ENCODE peak calls at places on chromosomes 5 and 9, in five cellular contexts. P, Z, S, V and F are unnamed samples.

GRCh38 chr9:96418920-96419690 is 935 bp upstream of the ZNF367 start:
- DNase-seq in Z (peak; percentile 13), S (no peak), V (no peak), P (no peak), F (peak; percentile 85)

GRCh38 chr5:35454011-35454525 is 163.6 kb upstream of the SPEF2 start:
- DNase-seq in V (no peak), Z (no peak), P (no peak), S (no peak), F (no peak)

GRCh38 chr9:135926402-135927194 is 19.3 kb upstream of the CAMSAP1 start:
- DNase-seq in S (peak; percentile 78), P (no peak), V (no peak), Z (peak; percentile 61), F (peak; percentile 27)

GRCh38 chr9:37550781-37551180 is 25.4 kb downstream of the FBXO10 start:
- DNase-seq in S (peak; percentile 5), P (no peak), V (no peak), Z (peak; percentile 74), F (no peak)

GRCh38 chr9:98300611-98301010 is 45.2 kb upstream of the TBC1D2 start:
- DNase-seq in V (no peak), P (no peak), Z (no peak), S (no peak), F (no peak)

GRCh38 chr9:18636781-18637180 is 162.8 kb downstream of the ADAMTSL1 start:
- DNase-seq in P (no peak), S (no peak), V (no peak), Z (no peak), F (no peak)

GRCh38 chr5:159341914-159342313 is 11.6 kb upstream of the IL12B start:
- DNase-seq in S (peak; percentile 77), V (no peak), P (no peak), Z (peak; percentile 71), F (no peak)

GRCh38 chr5:112083623-112084022 is 326.6 kb upstream of the NREP start:
- DNase-seq in S (no peak), P (no peak), Z (peak; percentile 47), V (no peak), F (no peak)

GRCh38 chr9:134475051-134475790 is 149.0 kb downstream of the RXRA start:
- DNase-seq in P (no peak), V (no peak), Z (peak; percentile 81), S (peak; percentile 80), F (no peak)

GRCh38 chr5:154384480-154385235 is 61.1 kb upstream of the SAP30L start:
- DNase-seq in V (no peak), Z (no peak), S (no peak), P (no peak), F (peak; percentile 83)

DNA sequence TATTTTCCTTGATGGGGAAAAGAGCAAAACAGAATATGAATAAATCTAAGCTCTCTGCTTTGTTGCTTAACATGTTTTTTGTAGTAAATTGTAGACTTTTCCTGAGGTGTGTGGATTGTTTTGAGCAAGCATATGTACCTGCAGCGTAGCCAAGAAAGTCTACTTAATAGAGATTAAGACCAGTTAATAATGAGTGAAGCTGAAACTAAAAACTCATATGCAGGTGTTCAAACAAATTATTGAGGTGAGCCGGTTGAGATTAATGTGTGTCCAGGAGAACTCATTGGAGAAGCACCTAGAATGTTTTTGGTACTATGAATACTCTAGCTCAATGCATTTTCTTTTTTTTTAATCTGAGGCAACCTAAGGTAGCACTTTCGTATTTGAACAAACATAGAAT is 49.2 kb downstream of the COX7C start:
- DNase-seq in Z (no peak), V (no peak), P (no peak), S (no peak), F (no peak)
- H2BK15ac ChIP-seq in Z (no peak overlapping the region), V (no peak overlapping the region), P (no peak overlapping the region), S (no peak overlapping the region), F (no peak overlapping the region)

GRCh38 chr5:38607930-38608545 is 51.6 kb upstream of the LIFR start:
- DNase-seq in Z (peak; percentile 86), P (no peak), S (peak; percentile 48), V (no peak), F (no peak)
- H3K4me3 ChIP-seq in Z (no peak overlapping the region), P (no peak overlapping the region), S (no peak overlapping the region), V (no peak overlapping the region), F (no peak overlapping the region)

GRCh38 chr5:39074009-39074886 is at the start of gene RICTOR:
- DNase-seq in Z (peak; percentile 82), P (peak; percentile 88), S (peak; percentile 89), V (peak; percentile 33), F (peak; percentile 90)
- H2BK15ac ChIP-seq in Z (peak within 1 kb of the TSS; percentile 94), P (peak within 1 kb of the TSS; percentile 81), S (peak within 1 kb of the TSS; percentile 99), V (no peak within 1 kb of the TSS), F (no peak within 1 kb of the TSS)

DNA sequence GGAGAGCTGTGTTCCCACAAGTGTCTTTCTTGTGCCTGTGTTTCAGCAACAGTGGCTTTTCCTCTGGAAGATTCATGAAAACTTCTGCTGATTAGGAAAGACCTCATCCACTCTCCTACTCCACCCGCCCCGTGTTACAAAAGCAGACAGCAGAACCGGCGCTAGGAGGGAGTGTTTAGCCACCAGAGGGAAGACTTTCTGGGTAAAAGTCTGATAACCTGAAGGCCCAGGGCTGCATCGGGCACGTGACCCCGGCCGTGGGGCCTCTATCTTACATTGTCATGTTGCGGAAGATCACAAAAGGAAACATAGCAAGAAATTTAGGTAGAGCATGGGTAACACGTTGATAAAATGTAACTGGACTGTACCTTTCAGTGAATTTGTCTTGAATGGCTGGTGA is 32.0 kb upstream of the DMRT2 start:
- DNase-seq in S (no peak), Z (no peak), V (no peak), P (no peak), F (peak; percentile 75)
- H3K4me3 ChIP-seq in S (no peak overlapping the region), Z (no peak overlapping the region), V (no peak overlapping the region), P (no peak overlapping the region), F (no peak overlapping the region)

DNA sequence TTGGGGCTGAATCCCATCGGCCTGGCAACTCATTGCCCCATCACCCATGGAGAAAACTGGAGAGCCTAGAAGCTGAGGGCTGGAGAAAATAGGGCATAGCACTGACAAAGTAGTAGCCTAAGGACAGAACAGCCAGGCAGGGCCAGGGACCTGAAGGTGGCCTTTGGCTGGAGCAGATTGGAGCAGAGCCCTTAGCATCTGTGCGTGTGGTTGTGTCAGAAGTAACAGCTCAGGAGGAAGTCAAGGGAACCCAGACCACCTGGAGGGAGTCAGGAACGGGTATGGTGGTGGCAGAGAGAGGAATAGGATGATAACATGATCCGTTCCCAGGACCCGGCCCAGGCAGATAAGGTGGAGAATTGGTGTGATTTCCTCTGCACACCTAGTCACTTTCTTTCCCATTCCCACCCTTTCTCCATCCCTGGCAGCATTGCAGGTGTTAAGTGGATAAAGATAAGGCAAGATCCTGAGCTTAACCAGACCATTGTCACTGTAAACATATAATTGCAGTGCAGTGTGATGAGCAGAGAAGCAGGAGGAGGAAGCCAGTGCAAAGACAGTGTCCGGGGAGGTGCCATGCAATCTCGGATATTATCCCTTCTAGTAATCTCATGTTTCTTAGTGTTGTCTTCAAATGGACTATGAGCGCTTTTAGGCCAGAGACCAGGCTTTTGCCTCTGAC is 67.0 kb downstream of the NDFIP1 start:
- DNase-seq in Z (no peak), P (no peak), S (no peak), V (no peak), F (peak; percentile 97)
- H2BK15ac ChIP-seq in Z (no peak overlapping the region), P (no peak overlapping the region), S (no peak overlapping the region), V (peak overlapping the region; percentile 1), F (peak overlapping the region; percentile 46)

DNA sequence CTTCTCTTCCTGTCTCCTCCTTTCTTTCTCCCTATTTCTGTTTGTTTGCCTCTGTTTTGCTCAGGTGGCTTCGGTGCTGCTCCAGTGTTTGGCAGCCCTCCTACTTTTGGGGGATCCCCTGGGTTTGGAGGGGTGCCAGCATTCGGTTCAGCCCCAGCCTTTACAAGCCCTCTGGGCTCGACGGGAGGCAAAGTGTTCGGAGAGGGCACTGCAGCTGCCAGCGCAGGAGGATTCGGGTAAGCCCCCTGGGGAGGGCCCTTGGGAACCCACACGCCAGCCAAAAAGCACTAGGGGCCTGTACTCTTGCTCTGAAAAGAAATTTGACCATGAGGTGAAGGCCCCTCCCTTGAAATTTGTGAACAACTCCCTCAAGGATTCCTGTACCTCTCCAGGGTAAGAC is 48.2 kb downstream of the FAM78A start:
- DNase-seq in P (no peak), S (no peak), Z (no peak), V (no peak), F (no peak)
- H3K4me3 ChIP-seq in P (no peak overlapping the region), S (no peak overlapping the region), Z (no peak overlapping the region), V (no peak overlapping the region), F (no peak overlapping the region)

GRCh38 chr5:61304611-61305369 is 27.3 kb upstream of the ZSWIM6 start:
- DNase-seq in P (no peak), V (no peak), Z (peak; percentile 94), S (peak; percentile 97), F (peak; percentile 59)
- H2BK15ac ChIP-seq in P (no peak overlapping the region), V (no peak overlapping the region), Z (peak overlapping the region; percentile 29), S (peak overlapping the region; percentile 29), F (no peak overlapping the region)

GRCh38 chr5:21397693-21398092 is 1409.7 kb upstream of the CDH18 start:
- DNase-seq in P (no peak), V (no peak), Z (no peak), S (no peak), F (no peak)

GRCh38 chr5:21398511-21398910 is 1410.5 kb upstream of the CDH18 start:
- DNase-seq in V (no peak), Z (no peak), P (no peak), S (no peak), F (no peak)
- H3K4me3 ChIP-seq in V (no peak overlapping the region), Z (no peak overlapping the region), P (no peak overlapping the region), S (no peak overlapping the region), F (no peak overlapping the region)

DNA sequence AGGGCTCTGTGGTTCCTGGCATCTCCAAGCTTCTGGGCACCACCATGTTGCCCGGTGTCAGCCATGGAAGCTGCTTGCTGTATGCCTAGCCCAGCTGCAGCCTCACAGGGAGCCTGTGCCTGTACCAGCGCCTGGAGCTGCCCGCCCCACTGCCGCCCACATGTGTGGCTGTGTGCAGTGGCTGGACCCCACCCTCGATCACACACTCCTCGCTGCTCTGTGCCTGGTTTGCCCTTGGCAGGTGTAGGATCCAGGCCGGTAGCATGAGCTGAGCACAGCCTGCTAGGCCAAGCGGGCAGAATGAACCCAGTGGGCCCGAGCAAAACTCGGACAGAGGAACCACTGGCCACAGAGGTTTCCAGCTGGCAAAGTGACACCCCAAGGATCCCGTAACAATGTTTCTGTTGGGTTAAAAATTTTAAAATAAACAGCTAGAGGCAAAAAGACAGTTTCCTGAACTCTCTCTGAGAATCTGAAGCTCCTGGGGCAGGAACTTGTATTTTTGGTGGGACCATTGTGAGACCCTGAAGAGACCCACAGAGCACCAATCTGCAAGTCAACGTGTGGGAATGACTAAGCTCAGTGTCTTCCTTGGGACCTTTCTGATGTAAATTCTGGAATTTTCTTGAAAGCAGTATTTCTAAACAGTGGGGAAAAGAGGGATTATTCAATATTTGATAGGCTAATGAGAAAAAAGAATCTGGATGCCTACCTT is 73.1 kb upstream of the CCDC112 start:
- DNase-seq in S (no peak), P (no peak), Z (no peak), V (no peak), F (peak; percentile 38)
- H2BK15ac ChIP-seq in S (no peak overlapping the region), P (no peak overlapping the region), Z (no peak overlapping the region), V (peak overlapping the region; percentile 65), F (no peak overlapping the region)